ENCODE peak calls at places on chromosomes 2 and 18, in nine cellular contexts. O, F, M, B, E, S, Q, V and H are unnamed samples.

GRCh38 chr18:51278045-51278649 is 80.7 kb upstream of the MEX3C start:
- DNase-seq in F (no peak), O (peak), S (peak), E (peak), M (peak), V (no peak), B (peak), Q (no peak), H (peak)

GRCh38 chr18:76721207-76721996 is 101.0 kb upstream of the ZNF236 start:
- DNase-seq in M (no peak), O (no peak), V (no peak), E (no peak), Q (no peak), S (no peak), F (no peak), B (peak), H (no peak)

GRCh38 chr2:144369416-144369815 is 150.5 kb downstream of the ZEB2 start:
- DNase-seq in S (no peak), E (no peak), Q (no peak), B (no peak), F (no peak), M (no peak), V (no peak), O (no peak), H (no peak)

GRCh38 chr18:23053756-23054457 is 81.4 kb upstream of the CABLES1 start:
- DNase-seq in F (no peak), O (peak), E (no peak), S (no peak), M (peak), B (no peak), V (no peak), Q (peak), H (peak)

GRCh38 chr2:75605770-75606535 is 40.6 kb upstream of the MRPL19 start:
- DNase-seq in Q (peak), O (no peak), S (no peak), V (no peak), E (no peak), M (no peak), F (no peak), B (no peak), H (no peak)

GRCh38 chr2:64988420-64989125 is 626 bp upstream of the SLC1A4 start:
- DNase-seq in B (peak), S (peak), M (peak), V (peak), O (peak), Q (peak), E (peak), F (peak), H (peak)

GRCh38 chr18:32470136-32470712 is 458 bp downstream of the GAREM1 start:
- DNase-seq in M (peak), Q (no peak), B (no peak), F (no peak), V (peak), S (peak), E (peak), O (peak), H (peak)

GRCh38 chr2:200655918-200656580 is 70.2 kb downstream of the AOX1 start:
- DNase-seq in O (no peak), M (no peak), S (no peak), F (no peak), Q (no peak), B (no peak), E (no peak), V (no peak), H (no peak)

GRCh38 chr2:105134076-105134475 is 96.2 kb downstream of the MRPS9 start:
- DNase-seq in M (no peak), Q (no peak), E (no peak), F (no peak), O (no peak), V (no peak), S (no peak), B (no peak), H (no peak)

GRCh38 chr2:121721926-121722325 is 14.7 kb downstream of the NIFK start:
- DNase-seq in M (no peak), V (no peak), Q (peak), S (no peak), O (no peak), E (no peak), F (no peak), B (no peak), H (no peak)

GRCh38 chr2:239313251-239313650 is 87.6 kb downstream of the HDAC4 start:
- DNase-seq in M (no peak), S (no peak), O (peak), F (peak), Q (no peak), V (no peak), E (no peak), B (no peak), H (peak)

GRCh38 chr2:126803422-126803775 is 95.3 kb upstream of the TEX51 start:
- DNase-seq in Q (no peak), B (no peak), O (no peak), S (no peak), M (no peak), V (no peak), E (no peak), F (peak), H (no peak)

GRCh38 chr2:83168377-83168776 is 1290.7 kb downstream of the SUCLG1 start:
- DNase-seq in Q (no peak), O (no peak), F (no peak), E (no peak), V (no peak), S (no peak), B (no peak), M (no peak), H (no peak)

GRCh38 chr2:242060212-242060835 is 190.8 kb downstream of the RTP5 start:
- DNase-seq in F (no peak), V (no peak), Q (peak), B (no peak), E (no peak), O (no peak), S (no peak), M (no peak), H (no peak)

GRCh38 chr2:74238879-74239278 is 40.5 kb downstream of the MTHFD2 start:
- DNase-seq in Q (peak), F (no peak), M (no peak), O (no peak), V (no peak), B (no peak), E (no peak), S (no peak), H (no peak)

GRCh38 chr2:15941970-15942710 is 1.8 kb downstream of the MYCN start:
- DNase-seq in Q (no peak), M (peak), E (peak), F (peak), S (no peak), O (peak), V (peak), B (no peak), H (peak)

GRCh38 chr2:209933499-209934458 is 68.7 kb upstream of the RPE start:
- DNase-seq in B (no peak), M (no peak), Q (peak), F (no peak), S (no peak), V (no peak), O (no peak), E (peak), H (peak)

GRCh38 chr2:16727256-16727655 is 61.6 kb upstream of the CYRIA start:
- DNase-seq in V (no peak), M (no peak), S (no peak), E (peak), Q (no peak), O (no peak), B (no peak), F (no peak), H (peak)

GRCh38 chr2:160478660-160479059 is 14.9 kb downstream of the RBMS1 start:
- DNase-seq in S (no peak), M (no peak), V (no peak), Q (no peak), B (no peak), O (no peak), E (no peak), F (no peak), H (no peak)

GRCh38 chr18:59706499-59706898 is 9.3 kb upstream of the CCBE1 start:
- DNase-seq in S (no peak), V (no peak), Q (no peak), F (no peak), E (no peak), M (no peak), B (no peak), O (no peak), H (no peak)

GRCh38 chr2:231134910-231135650 is 10.2 kb upstream of the HTR2B start:
- DNase-seq in O (no peak), S (no peak), F (no peak), E (no peak), B (no peak), M (no peak), V (no peak), Q (no peak), H (no peak)

GRCh38 chr2:84486436-84487115 is 27.5 kb upstream of the SUCLG1 start:
- DNase-seq in F (peak), B (no peak), O (no peak), Q (no peak), E (no peak), S (no peak), M (no peak), V (no peak), H (peak)

GRCh38 chr2:68807821-68808266 is 63.4 kb downstream of the BMP10 start:
- DNase-seq in Q (no peak), V (no peak), O (no peak), M (no peak), B (no peak), E (no peak), F (peak), S (no peak), H (no peak)